ENCODE peak calls at places on chromosome 16, in five cellular contexts. T is hepatic stellate cell, P is progenitor cell of endocrine pancreas, Z is left lobe of liver, K is amniotic stem cell. O is an unnamed sample.

GRCh38 chr16:26665166-26665939 is 401.4 kb upstream of the C16orf82 start:
- DNase-seq in Z (no peak), T (no peak), K (no peak), P (no peak), O (no peak)

GRCh38 chr16:14050297-14051027 is 20.7 kb upstream of the MRTFB start:
- DNase-seq in T (no peak), Z (no peak), P (peak), K (no peak), O (peak)

GRCh38 chr16:59330030-59330670 is 596.0 kb upstream of the GOT2 start:
- DNase-seq in K (no peak), P (no peak), T (no peak), Z (no peak), O (no peak)

GRCh38 chr16:61324044-61324443 is 712.2 kb downstream of the CDH8 start:
- DNase-seq in T (no peak), K (no peak), P (no peak), Z (no peak), O (no peak)

GRCh38 chr16:51951668-51952298 is 595.2 kb downstream of the TOX3 start:
- DNase-seq in Z (no peak), P (peak), T (no peak), K (no peak), O (no peak)

GRCh38 chr16:81586421-81586820 is 141.8 kb downstream of the CMIP start:
- DNase-seq in P (no peak), T (no peak), K (peak), Z (no peak), O (peak)

GRCh38 chr16:46853713-46854443 is 22.9 kb upstream of the C16orf87 start:
- DNase-seq in Z (peak), T (peak), P (peak), K (peak), O (peak)

GRCh38 chr16:48384982-48385271 is 286 bp downstream of the SIAH1 start:
- DNase-seq in K (no peak), Z (no peak), P (no peak), T (peak), O (peak)

GRCh38 chr16:81415757-81416156 is 28.9 kb upstream of the CMIP start:
- DNase-seq in Z (no peak), K (no peak), T (no peak), P (no peak), O (no peak)